ENCODE peak calls at places on chromosomes 3 and 15, in four cellular contexts. One of them, this sample, is unnamed.

GRCh38 chr3:37989821-37990480 is 635 bp upstream of the VILL start:
- DNase-seq in kidney epithelial cell: no peak
- DNase-seq in uterus: peak; percentile 4
- DNase-seq in IMR-90: no peak
- DNase-seq in this sample: peak; percentile 42

GRCh38 chr15:31271706-31272557 is 54.7 kb upstream of the KLF13 start:
- DNase-seq in kidney epithelial cell: no peak
- DNase-seq in IMR-90: no peak
- DNase-seq in uterus: no peak
- DNase-seq in this sample: no peak

GRCh38 chr15:20355256-20355868 is 186.2 kb downstream of the GOLGA6L6 start:
- DNase-seq in IMR-90: no peak
- DNase-seq in kidney epithelial cell: no peak
- DNase-seq in uterus: peak; percentile 11
- DNase-seq in this sample: no peak

GRCh38 chr3:142925140-142925539 is 36.3 kb upstream of the PCOLCE2 start:
- DNase-seq in IMR-90: no peak
- DNase-seq in kidney epithelial cell: no peak
- DNase-seq in uterus: no peak
- DNase-seq in this sample: no peak

GRCh38 chr3:12730511-12731234 is 28.4 kb downstream of the TMEM40 start:
- DNase-seq in uterus: no peak
- DNase-seq in IMR-90: no peak
- DNase-seq in kidney epithelial cell: no peak
- DNase-seq in this sample: no peak

GRCh38 chr3:123385981-123386380 is 62.9 kb downstream of the ADCY5 start:
- DNase-seq in IMR-90: peak; percentile 31
- DNase-seq in uterus: peak; percentile 53
- DNase-seq in kidney epithelial cell: no peak
- DNase-seq in this sample: peak; percentile 70

GRCh38 chr3:30610702-30611410 is 4.5 kb downstream of the TGFBR2 start:
- DNase-seq in kidney epithelial cell: no peak
- DNase-seq in uterus: no peak
- DNase-seq in IMR-90: no peak
- DNase-seq in this sample: no peak

GRCh38 chr3:105752791-105753415 is 115.9 kb downstream of the CBLB start:
- DNase-seq in uterus: no peak
- DNase-seq in kidney epithelial cell: no peak
- DNase-seq in IMR-90: no peak
- DNase-seq in this sample: no peak

GRCh38 chr15:32746116-32746857 is 28.5 kb downstream of the GREM1 start:
- DNase-seq in IMR-90: no peak
- DNase-seq in kidney epithelial cell: no peak
- DNase-seq in uterus: no peak
- DNase-seq in this sample: no peak

GRCh38 chr3:120416868-120417267 is 33.9 kb downstream of the FSTL1 start:
- DNase-seq in uterus: no peak
- DNase-seq in kidney epithelial cell: no peak
- DNase-seq in IMR-90: no peak
- DNase-seq in this sample: no peak

GRCh38 chr3:45343947-45344346 is 44.4 kb upstream of the LARS2 start:
- DNase-seq in kidney epithelial cell: no peak
- DNase-seq in uterus: no peak
- DNase-seq in IMR-90: peak; percentile 18
- DNase-seq in this sample: no peak

GRCh38 chr15:31157644-31158069 is 56.1 kb upstream of the TRPM1 start:
- DNase-seq in kidney epithelial cell: no peak
- DNase-seq in uterus: no peak
- DNase-seq in IMR-90: no peak
- DNase-seq in this sample: peak; percentile 95

GRCh38 chr3:124926426-124927116 is 8.0 kb downstream of the MUC13 start:
- DNase-seq in IMR-90: peak; percentile 36
- DNase-seq in uterus: no peak
- DNase-seq in kidney epithelial cell: no peak
- DNase-seq in this sample: no peak

GRCh38 chr3:58241321-58242044 is 3.9 kb downstream of the ABHD6 start:
- DNase-seq in uterus: no peak
- DNase-seq in IMR-90: peak; percentile 20
- DNase-seq in kidney epithelial cell: no peak
- DNase-seq in this sample: no peak

DNA sequence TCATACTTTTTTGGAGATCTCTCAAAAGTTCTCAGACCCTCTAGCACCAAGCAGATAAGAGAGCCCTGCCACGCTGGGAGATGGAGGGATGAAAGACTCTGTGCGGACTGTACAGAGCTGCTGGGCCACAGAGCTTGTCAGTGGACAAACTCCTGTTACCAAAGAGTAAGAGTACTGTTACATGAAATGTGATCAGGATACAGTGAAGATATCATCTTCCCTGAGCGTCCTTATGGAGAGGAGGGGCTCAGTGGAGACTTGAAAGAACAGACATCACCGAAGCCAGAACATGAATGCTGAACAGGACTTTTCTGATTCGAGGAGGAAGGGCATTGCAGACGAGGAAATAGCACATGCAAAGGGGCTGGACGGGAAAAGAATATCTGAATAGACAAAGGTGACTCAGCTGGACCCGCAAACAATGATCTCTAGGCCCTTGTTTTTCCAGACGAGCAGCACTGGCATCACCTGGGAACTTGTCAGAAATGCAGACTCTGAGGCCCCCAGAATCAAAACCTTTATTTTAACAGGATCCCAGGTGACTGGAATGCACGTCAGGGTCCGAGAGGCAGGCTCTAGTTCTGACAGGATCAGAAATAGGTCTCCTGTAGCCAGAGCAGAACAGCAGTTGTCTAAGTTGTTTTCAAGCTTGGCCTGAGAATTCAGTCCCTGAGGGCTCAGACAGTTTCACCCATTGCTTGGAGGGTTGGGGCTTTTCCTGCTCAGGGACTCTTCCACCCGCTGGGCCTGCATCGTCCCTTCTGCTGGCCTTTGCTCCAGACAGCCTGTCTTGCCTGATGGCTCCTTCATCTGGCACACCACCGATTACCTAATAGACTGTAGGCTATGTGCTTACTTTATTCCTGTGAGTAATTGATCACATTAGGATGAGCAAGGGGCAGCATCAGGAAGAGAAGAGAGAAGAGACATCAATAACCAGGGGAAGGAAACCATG is 277.9 kb downstream of the RPLP1 start:
- DNase-seq in uterus: no peak
- DNase-seq in kidney epithelial cell: no peak
- DNase-seq in IMR-90: no peak
- DNase-seq in this sample: no peak
- H3K27me3 ChIP-seq in uterus: no peaks in the 10 kb centered on the region
- H3K27me3 ChIP-seq in kidney epithelial cell: peaks cover 28% of the 10 kb centered on the region
- H3K27me3 ChIP-seq in IMR-90: peaks cover 50% of the 10 kb centered on the region
- H3K27me3 ChIP-seq in this sample: no peaks in the 10 kb centered on the region

GRCh38 chr3:79726795-79727194 is 41.0 kb downstream of the ROBO1 start:
- DNase-seq in IMR-90: no peak
- DNase-seq in kidney epithelial cell: no peak
- DNase-seq in uterus: no peak
- DNase-seq in this sample: no peak

GRCh38 chr3:79729096-79729495 is 38.7 kb downstream of the ROBO1 start:
- DNase-seq in kidney epithelial cell: peak; percentile 9
- DNase-seq in uterus: no peak
- DNase-seq in IMR-90: no peak
- DNase-seq in this sample: no peak

DNA sequence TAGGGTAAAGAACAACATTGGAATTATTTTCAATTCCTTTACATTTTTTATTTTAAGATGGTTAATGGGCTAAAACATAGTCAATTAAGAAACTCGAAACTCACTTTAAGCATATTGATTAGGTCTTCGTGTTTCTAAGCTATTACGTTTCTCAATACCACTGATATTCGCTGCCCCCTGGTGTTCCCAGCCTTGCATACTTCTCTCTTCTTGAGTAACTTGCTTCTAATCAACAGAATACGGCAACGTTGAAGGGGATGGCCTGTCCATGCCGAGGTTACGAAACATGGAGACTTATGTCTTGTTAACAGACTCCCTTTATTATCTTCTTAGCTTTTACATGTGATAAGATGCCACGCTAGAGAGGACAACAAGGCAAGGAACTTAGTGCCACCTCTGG is 43.6 kb downstream of the ROBO1 start:
- DNase-seq in kidney epithelial cell: no peak
- DNase-seq in IMR-90: no peak
- DNase-seq in uterus: no peak
- DNase-seq in this sample: no peak
- TF ChIP-seq CTCF in kidney epithelial cell: peak; percentile 22
- TF ChIP-seq CTCF in IMR-90: no peak
- TF ChIP-seq CTCF in uterus: no peak
- TF ChIP-seq CTCF in this sample: peak; percentile 27

GRCh38 chr3:32460031-32460749 is 42.5 kb downstream of the CMTM6 start:
- DNase-seq in uterus: no peak
- DNase-seq in IMR-90: no peak
- DNase-seq in kidney epithelial cell: no peak
- DNase-seq in this sample: no peak
- H3K4me3 ChIP-seq in uterus: no peak overlapping the region
- H3K4me3 ChIP-seq in IMR-90: no peak overlapping the region
- H3K4me3 ChIP-seq in kidney epithelial cell: no peak overlapping the region
- H3K4me3 ChIP-seq in this sample: no peak overlapping the region

DNA sequence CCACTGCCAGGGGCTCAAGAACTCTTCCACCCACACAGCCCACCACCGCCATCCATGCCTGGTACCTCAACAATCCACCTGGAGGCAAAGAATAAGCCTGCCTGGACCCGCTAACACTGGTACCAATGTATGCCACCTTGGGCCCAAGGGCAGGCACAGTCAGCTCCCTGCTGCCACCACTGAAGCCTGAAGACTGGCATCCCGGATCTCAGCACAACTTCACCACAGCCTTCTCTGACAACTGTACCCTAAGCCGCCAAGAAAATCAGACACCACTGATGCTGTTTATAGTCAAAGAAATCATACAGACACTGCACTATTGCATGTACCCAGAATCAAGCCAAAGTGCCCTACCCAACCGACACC is 56.3 kb downstream of the IGSF11 start:
- DNase-seq in kidney epithelial cell: no peak
- DNase-seq in IMR-90: no peak
- DNase-seq in uterus: no peak
- DNase-seq in this sample: no peak
- H3K27me3 ChIP-seq in kidney epithelial cell: no peaks in the 10 kb centered on the region
- H3K27me3 ChIP-seq in IMR-90: no peaks in the 10 kb centered on the region
- H3K27me3 ChIP-seq in uterus: no peaks in the 10 kb centered on the region
- H3K27me3 ChIP-seq in this sample: no peaks in the 10 kb centered on the region

GRCh38 chr3:195522254-195523023 is 20.7 kb downstream of the PPP1R2 start:
- DNase-seq in kidney epithelial cell: no peak
- DNase-seq in IMR-90: peak; percentile 35
- DNase-seq in uterus: no peak
- DNase-seq in this sample: no peak
- TF ChIP-seq CTCF in kidney epithelial cell: peak; percentile 46
- TF ChIP-seq CTCF in IMR-90: peak; percentile 77
- TF ChIP-seq CTCF in uterus: peak; percentile 72
- TF ChIP-seq CTCF in this sample: peak; percentile 78

DNA sequence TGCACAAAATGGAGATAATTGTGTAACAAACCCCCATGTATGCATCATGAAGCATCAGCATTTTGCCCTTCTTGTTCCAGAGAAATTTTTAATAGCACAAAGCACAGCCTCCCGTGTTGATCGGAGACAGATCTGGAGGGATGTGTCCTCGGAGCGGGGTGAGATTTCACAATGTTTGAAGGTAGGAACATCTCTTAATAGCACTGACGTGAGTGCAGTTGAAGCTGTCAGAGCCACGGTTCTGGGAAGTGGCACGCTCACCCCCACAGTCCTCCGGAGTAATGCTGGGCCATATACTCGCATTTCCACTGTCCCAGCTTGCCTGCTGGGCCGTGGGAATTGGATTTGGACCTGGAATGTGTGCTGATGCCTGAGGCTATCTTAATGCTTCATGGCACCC is 24.1 kb downstream of the ARPP21 start:
- DNase-seq in IMR-90: no peak
- DNase-seq in kidney epithelial cell: no peak
- DNase-seq in uterus: no peak
- DNase-seq in this sample: peak; percentile 67
- H3K4me3 ChIP-seq in IMR-90: no peak overlapping the region
- H3K4me3 ChIP-seq in kidney epithelial cell: no peak overlapping the region
- H3K4me3 ChIP-seq in uterus: no peak overlapping the region
- H3K4me3 ChIP-seq in this sample: no peak overlapping the region

DNA sequence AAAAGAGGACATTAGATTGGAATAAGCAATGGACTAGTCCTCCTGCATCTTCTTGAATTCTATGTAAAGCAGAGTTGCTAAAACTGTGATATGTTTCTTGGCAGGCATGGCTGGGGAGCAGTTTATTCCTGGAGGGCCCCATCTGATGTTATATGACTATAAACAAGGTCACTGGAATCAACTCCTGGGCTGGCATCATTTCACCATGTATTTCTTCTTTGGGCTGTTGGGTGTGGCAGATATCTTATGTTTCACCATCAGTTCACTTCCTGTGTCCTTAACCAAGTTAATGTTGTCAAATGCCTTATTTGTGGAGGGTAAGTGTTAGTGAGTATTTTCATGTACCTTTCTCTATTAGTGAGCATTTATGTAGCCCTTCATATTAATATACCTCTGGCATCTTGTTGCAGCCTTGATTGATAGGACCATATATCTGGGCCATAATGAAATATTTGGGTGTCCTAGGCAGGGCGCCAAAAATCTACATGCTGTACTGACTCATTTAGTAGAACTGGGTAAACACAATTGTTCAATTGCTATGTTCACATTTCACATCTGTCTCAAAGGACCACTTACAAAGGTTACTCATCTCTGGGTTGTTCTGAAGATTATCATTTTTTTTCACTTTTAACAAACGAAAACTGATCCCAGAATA is 52.6 kb upstream of the ADGRG7 start:
- DNase-seq in IMR-90: peak; percentile 74
- DNase-seq in uterus: no peak
- DNase-seq in kidney epithelial cell: no peak
- DNase-seq in this sample: no peak
- H3K27me3 ChIP-seq in IMR-90: no peaks in the 10 kb centered on the region
- H3K27me3 ChIP-seq in uterus: no peaks in the 10 kb centered on the region
- H3K27me3 ChIP-seq in kidney epithelial cell: no peaks in the 10 kb centered on the region
- H3K27me3 ChIP-seq in this sample: no peaks in the 10 kb centered on the region